ENCODE peak calls at places on chromosomes 16 and 17, in eight cellular contexts. M is IMR-90; C is sigmoid colon; T is ascending aorta; F is Peyer's patch; X is PC-9; I is CD8-positive, alpha-beta T cell; Q is bronchial epithelial cell. S is an unnamed sample.
A peak's percentile ranks its signal among the peaks of the same experiment; 100 is the strongest.

GRCh38 chr16:55494994-55495421 is 13.9 kb upstream of the LPCAT2 start:
- DNase-seq in T (peak; percentile 72), I (no peak), F (no peak), M (peak; percentile 96), X (no peak), Q (peak; percentile 81), C (peak; percentile 75), S (peak; percentile 98)

GRCh38 chr17:5099271-5099670 is 12.4 kb downstream of the ZNF232 start:
- DNase-seq in Q (no peak), X (no peak), I (no peak), M (no peak), T (no peak), F (no peak), C (no peak), S (no peak)

GRCh38 chr16:4373909-4374742 is 2.5 kb downstream of the VASN start:
- DNase-seq in M (peak; percentile 98), C (peak; percentile 95), I (peak; percentile 61), T (peak; percentile 94), X (peak; percentile 85), F (peak; percentile 25), Q (peak; percentile 60), S (peak; percentile 99)

GRCh38 chr16:85637808-85638186 is 24.7 kb downstream of the GSE1 start:
- DNase-seq in X (no peak), C (no peak), T (no peak), M (no peak), Q (no peak), I (no peak), F (no peak), S (no peak)

GRCh38 chr17:3834811-3835210 is 11.2 kb downstream of the NCBP3 start:
- DNase-seq in F (no peak), C (no peak), I (no peak), T (no peak), Q (no peak), M (no peak), X (no peak), S (no peak)

GRCh38 chr17:2929881-2930533 is 133.4 kb downstream of the OR1D5 start:
- DNase-seq in I (no peak), F (no peak), C (no peak), X (peak; percentile 49), M (peak; percentile 39), Q (peak; percentile 21), T (no peak), S (no peak)

GRCh38 chr17:30222741-30223175 is 12.7 kb downstream of the SLC6A4 start:
- DNase-seq in T (peak; percentile 35), M (no peak), Q (no peak), I (no peak), F (no peak), C (no peak), X (no peak), S (no peak)

GRCh38 chr16:17002557-17002956 is 468.2 kb downstream of the XYLT1 start:
- DNase-seq in F (no peak), Q (no peak), C (no peak), T (no peak), X (no peak), M (no peak), I (no peak), S (no peak)

GRCh38 chr16:72832640-72833039 is 215.3 kb downstream of the ZFHX3 start:
- DNase-seq in F (peak; percentile 64), I (peak; percentile 43), T (peak; percentile 89), Q (peak; percentile 64), C (peak; percentile 94), X (peak; percentile 83), M (peak; percentile 70), S (peak; percentile 80)

GRCh38 chr16:64920211-64920610 is 201.7 kb downstream of the CDH11 start:
- DNase-seq in X (no peak), T (no peak), C (no peak), Q (no peak), M (no peak), F (no peak), I (no peak), S (peak; percentile 31)

GRCh38 chr16:1633310-1633709 is 21.1 kb downstream of the CRAMP1 start:
- DNase-seq in I (no peak), X (no peak), Q (no peak), F (no peak), C (no peak), M (no peak), T (no peak), S (no peak)

DNA sequence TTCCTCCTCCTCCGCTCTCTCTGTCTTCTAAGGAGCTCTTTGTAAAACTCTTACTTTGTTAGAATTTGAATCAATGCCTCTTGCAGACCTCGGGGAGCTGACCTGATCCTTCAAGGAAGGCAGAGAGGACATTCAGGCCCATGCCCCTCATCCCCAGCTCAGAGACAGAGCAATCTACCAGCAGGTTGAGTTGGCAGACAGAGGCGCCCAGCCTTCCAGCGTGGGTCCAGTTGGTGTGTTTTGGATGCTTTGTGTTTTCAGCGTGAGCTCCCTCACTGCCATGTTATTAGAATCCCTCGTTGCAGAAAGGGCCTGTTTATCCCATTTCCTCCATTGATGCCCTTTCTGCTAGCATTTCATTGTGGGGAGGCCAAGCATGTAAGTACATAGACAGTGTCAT is 167.1 kb downstream of the CMIP start:
- DNase-seq in F (no peak), M (no peak), I (no peak), X (no peak), Q (no peak), C (no peak), T (no peak), S (no peak)
- TF ChIP-seq CTCF in F (no peak), M (no peak), I (no peak), X (no peak), Q (no peak), C (no peak), T (no peak), S (no peak)

GRCh38 chr17:48723555-48724239 is 712 bp downstream of the PRAC2 start:
- DNase-seq in I (no peak), Q (no peak), T (no peak), M (no peak), X (no peak), F (no peak), C (peak; percentile 40), S (no peak)

GRCh38 chr17:48722201-48722907 is at the start of gene PRAC1:
- DNase-seq in C (peak; percentile 53), I (no peak), F (no peak), T (no peak), X (no peak), Q (no peak), M (no peak), S (no peak)

GRCh38 chr17:48725005-48725293 is 2.0 kb downstream of the PRAC2 start:
- DNase-seq in I (no peak), T (no peak), C (peak; percentile 41), F (no peak), Q (no peak), M (no peak), X (no peak), S (no peak)

GRCh38 chr17:48724241-48725004 is 1.4 kb downstream of the PRAC2 start:
- DNase-seq in Q (peak; percentile 41), I (peak; percentile 78), C (peak; percentile 91), X (peak; percentile 63), M (peak; percentile 67), F (peak; percentile 64), T (peak; percentile 89), S (peak; percentile 72)

GRCh38 chr17:48722924-48723554 is at the start of gene PRAC2:
- DNase-seq in C (peak; percentile 54), X (no peak), M (no peak), T (no peak), I (no peak), F (no peak), Q (no peak), S (no peak)
- H3K4me3 ChIP-seq in C (peak within 1 kb of the TSS; percentile 4), X (no peak within 1 kb of the TSS), M (no peak within 1 kb of the TSS), T (peak within 1 kb of the TSS; percentile 9), I (no peak within 1 kb of the TSS), F (no peak within 1 kb of the TSS), Q (no peak within 1 kb of the TSS), S (peak within 1 kb of the TSS; percentile 5)

DNA sequence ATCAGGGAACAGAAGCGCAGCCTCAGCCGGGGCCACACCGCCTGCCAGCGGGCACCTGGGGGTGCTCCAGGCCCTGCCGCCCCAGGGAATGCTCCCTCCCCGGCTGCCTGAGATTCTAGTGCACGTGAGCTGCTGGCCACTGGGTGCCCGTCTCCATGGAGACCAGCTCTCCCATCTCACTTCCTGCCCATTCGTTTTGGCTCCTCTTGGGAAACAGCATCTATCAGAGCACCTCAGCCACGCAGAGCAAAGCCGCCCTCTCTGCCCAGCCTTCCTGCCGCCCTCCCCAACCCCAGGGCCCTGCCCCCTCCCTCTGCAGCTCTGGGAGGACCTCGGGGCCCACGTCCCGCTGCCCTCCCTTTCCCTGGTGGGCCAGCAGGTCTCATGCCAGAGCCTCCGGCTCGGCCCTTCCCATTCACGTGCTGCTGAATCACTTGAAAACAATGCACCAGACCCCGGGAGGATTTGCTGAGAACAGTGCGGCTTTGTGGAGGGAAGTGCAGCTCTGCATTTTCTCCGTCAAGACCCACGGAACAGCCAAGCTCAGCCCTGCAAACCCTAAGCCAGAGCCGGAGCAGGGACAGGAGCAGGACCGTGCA is 19.4 kb downstream of the CEP295NL start:
- DNase-seq in T (peak; percentile 94), X (peak; percentile 86), C (peak; percentile 95), I (no peak), F (no peak), M (peak; percentile 97), Q (peak; percentile 13), S (peak; percentile 97)
- TF ChIP-seq CTCF in T (no peak), X (no peak), C (no peak), I (no peak), F (no peak), M (peak; percentile 4), Q (no peak), S (no peak)

GRCh38 chr16:57038151-57038550 is 48.8 kb downstream of the NLRC5 start:
- DNase-seq in Q (peak; percentile 29), X (no peak), C (no peak), T (no peak), F (no peak), M (peak; percentile 63), I (no peak), S (peak; percentile 65)

GRCh38 chr16:57036945-57037344 is 47.6 kb downstream of the NLRC5 start:
- DNase-seq in T (no peak), X (no peak), F (no peak), Q (no peak), C (no peak), I (no peak), M (no peak), S (no peak)

GRCh38 chr16:57036315-57036714 is 47.0 kb downstream of the NLRC5 start:
- DNase-seq in C (no peak), X (no peak), I (no peak), Q (no peak), M (no peak), T (no peak), F (no peak), S (no peak)

GRCh38 chr16:57041182-57042156 is 50.9 kb upstream of the CPNE2 start:
- DNase-seq in F (peak; percentile 89), I (peak; percentile 93), X (no peak), Q (no peak), T (no peak), M (no peak), C (no peak), S (no peak)

DNA sequence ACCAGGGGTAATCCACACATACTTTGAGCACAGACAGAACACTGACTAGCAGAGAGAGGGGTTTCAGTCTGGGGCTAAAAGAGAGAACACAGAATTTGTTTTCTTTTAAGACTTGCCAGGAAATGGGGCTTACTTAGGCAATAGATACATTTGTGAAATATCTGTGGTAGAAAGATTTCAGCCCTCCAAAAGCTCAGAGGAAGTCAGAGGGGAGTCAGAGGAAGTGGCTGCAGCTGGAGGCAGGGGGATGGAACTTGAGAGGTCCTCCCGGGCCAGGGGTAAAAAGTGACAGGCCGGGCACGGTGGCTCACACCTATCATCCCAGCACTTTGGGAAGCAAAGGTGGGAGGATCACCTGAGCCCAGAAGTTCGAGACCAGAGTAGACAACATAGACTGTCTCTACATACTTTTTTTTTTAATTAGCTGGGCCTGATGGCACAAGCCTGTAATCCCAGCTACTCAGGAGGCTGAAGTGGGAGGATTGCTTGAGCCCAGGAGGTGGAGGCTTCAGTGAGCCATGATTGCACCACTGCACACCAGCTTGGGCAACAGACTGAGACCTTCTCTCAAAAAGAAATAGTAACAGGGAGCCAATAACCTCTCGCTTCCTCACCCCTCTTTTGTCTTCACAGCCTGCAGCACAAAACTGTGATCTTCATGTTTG is 49.9 kb downstream of the NLRC5 start:
- DNase-seq in Q (no peak), C (no peak), M (peak; percentile 81), I (peak; percentile 38), T (no peak), X (no peak), F (peak; percentile 74), S (peak; percentile 90)
- H3K4me3 ChIP-seq in Q (no peak overlapping the region), C (no peak overlapping the region), M (no peak overlapping the region), I (peak overlapping the region; percentile 54), T (no peak overlapping the region), X (no peak overlapping the region), F (no peak overlapping the region), S (no peak overlapping the region)